ENCODE peak calls at places on chromosomes 12 and 14, in eight cellular contexts. P is hippocampal formation; V is stimulated activated naive CD8-positive, alpha-beta T cell treated with anti-CD3 and anti-CD28 coated beads, Interleukin-15, amount 100 ng/mL, for 72 hours; W is glutamatergic neuron; H is stimulated activated CD4-positive, alpha-beta T cell treated with anti-CD3 and anti-CD28 coated beads, TNF-alpha, amount 100 ng/mL, for 4 hours; S is posterior cingulate gyrus; Q is NCI-H2029 treated with DMSO at 0.1 percent for 48 hours; K is GM13976. X is an unnamed sample.

GRCh38 chr12:112112423-112113132 is 4.0 kb upstream of the NAA25 start:
- DNase-seq in S (no peak), Q (peak; percentile 37), P (no peak), W (no peak), K (no peak), V (no peak), H (no peak), X (no peak)

GRCh38 chr12:18462437-18462836 is 201.1 kb downstream of the PIK3C2G start:
- DNase-seq in W (no peak), H (no peak), Q (no peak), K (no peak), V (no peak), S (no peak), P (no peak), X (no peak)

GRCh38 chr14:58297412-58297761 is 968 bp upstream of the ARID4A start:
- DNase-seq in S (no peak), V (no peak), W (no peak), Q (no peak), K (no peak), P (no peak), H (no peak), X (no peak)

GRCh38 chr12:14156606-14157005 is 175.2 kb upstream of the GRIN2B start:
- DNase-seq in H (no peak), Q (no peak), V (no peak), K (no peak), W (no peak), S (no peak), P (no peak), X (no peak)

GRCh38 chr12:55034218-55034617 is 14.4 kb downstream of the NEUROD4 start:
- DNase-seq in W (peak; percentile 69), H (no peak), V (no peak), Q (no peak), P (peak; percentile 4), S (no peak), K (no peak), X (no peak)

GRCh38 chr14:50816419-50817047 is 14.4 kb downstream of the NIN start:
- DNase-seq in S (no peak), Q (no peak), V (no peak), W (no peak), K (no peak), P (no peak), H (no peak), X (no peak)

GRCh38 chr14:68449565-68450295 is 343.1 kb downstream of the ZFP36L1 start:
- DNase-seq in K (no peak), S (no peak), P (no peak), V (no peak), H (no peak), Q (no peak), W (peak; percentile 58), X (no peak)

GRCh38 chr12:57781801-57782200 is 786 bp upstream of the TSFM start:
- DNase-seq in H (no peak), S (no peak), W (no peak), Q (no peak), V (no peak), P (no peak), K (no peak), X (no peak)

GRCh38 chr14:51260225-51260624 is 20.2 kb downstream of the TMX1 start:
- DNase-seq in V (no peak), S (no peak), Q (no peak), H (no peak), P (no peak), W (no peak), K (no peak), X (no peak)

GRCh38 chr12:107385518-107385917 is 292.2 kb upstream of the CRY1 start:
- DNase-seq in K (no peak), H (no peak), P (no peak), S (no peak), Q (no peak), V (no peak), W (no peak), X (no peak)

GRCh38 chr14:52003324-52003723 is 14.0 kb downstream of the RTRAF start:
- DNase-seq in V (no peak), W (no peak), Q (no peak), H (no peak), S (no peak), K (no peak), P (no peak), X (no peak)

GRCh38 chr14:75718199-75718598 is 57.2 kb downstream of the TTLL5 start:
- DNase-seq in W (no peak), S (no peak), V (no peak), H (no peak), Q (no peak), P (no peak), K (no peak), X (no peak)

GRCh38 chr14:46197856-46198255 is 453.7 kb downstream of the RPL10L start:
- DNase-seq in Q (no peak), K (no peak), W (no peak), S (no peak), P (no peak), H (no peak), V (no peak), X (no peak)

GRCh38 chr12:126727656-126728055 is 1539.3 kb upstream of the TMEM132C start:
- DNase-seq in W (no peak), H (no peak), P (no peak), K (no peak), V (no peak), Q (no peak), S (no peak), X (no peak)

GRCh38 chr12:46456356-46457334 is 84.1 kb upstream of the SLC38A2 start:
- DNase-seq in Q (no peak), S (no peak), W (no peak), H (no peak), V (no peak), P (no peak), K (no peak), X (no peak)

GRCh38 chr12:28172434-28173030 is 17.7 kb upstream of the CCDC91 start:
- DNase-seq in K (no peak), H (no peak), Q (no peak), P (no peak), S (no peak), V (no peak), W (peak; percentile 27), X (no peak)

GRCh38 chr12:124841558-124841945 is 22.1 kb downstream of the SCARB1 start:
- DNase-seq in K (no peak), H (no peak), S (no peak), Q (no peak), V (no peak), P (no peak), W (no peak), X (no peak)

GRCh38 chr12:6250343-6250742 is 50.1 kb downstream of the CD9 start:
- DNase-seq in H (no peak), Q (no peak), P (no peak), S (no peak), W (peak; percentile 28), K (no peak), V (no peak), X (no peak)

GRCh38 chr14:86652512-86652911 is 1122.6 kb downstream of the FLRT2 start:
- DNase-seq in P (no peak), V (no peak), Q (no peak), W (no peak), K (no peak), S (no peak), H (no peak), X (no peak)

GRCh38 chr12:2258035-2258434 is 205.2 kb downstream of the CACNA1C start:
- DNase-seq in V (no peak), K (no peak), S (no peak), Q (no peak), H (no peak), W (no peak), P (no peak), X (no peak)

GRCh38 chr14:101074124-101075024 is 170.9 kb upstream of the RTL1 start:
- DNase-seq in Q (no peak), V (no peak), P (no peak), H (no peak), W (no peak), S (no peak), K (no peak), X (no peak)

GRCh38 chr14:69039287-69039628 is 60.2 kb upstream of the ACTN1 start:
- DNase-seq in S (no peak), Q (no peak), W (no peak), K (no peak), H (no peak), V (no peak), P (no peak), X (no peak)

GRCh38 chr12:132398386-132398991 is 69.1 kb upstream of the GALNT9 start:
- DNase-seq in P (no peak), Q (no peak), V (no peak), H (no peak), K (no peak), W (no peak), S (no peak), X (no peak)

GRCh38 chr14:103695331-103696026 is 19.8 kb downstream of the XRCC3 start:
- DNase-seq in K (no peak), V (no peak), P (no peak), H (no peak), W (no peak), Q (no peak), S (no peak), X (no peak)

GRCh38 chr12:51382173-51382572 is 9.0 kb downstream of the GALNT6 start:
- DNase-seq in Q (no peak), S (no peak), P (no peak), K (no peak), H (no peak), W (no peak), V (no peak), X (no peak)

GRCh38 chr14:93892923-93893549 is 34.1 kb upstream of the FAM181A start:
- DNase-seq in K (peak; percentile 82), H (peak; percentile 26), Q (no peak), V (peak; percentile 74), P (peak; percentile 27), W (peak; percentile 93), S (peak; percentile 82), X (peak; percentile 65)

GRCh38 chr14:52926994-52927393 is 23.9 kb downstream of the FERMT2 start:
- DNase-seq in Q (peak; percentile 95), W (no peak), P (no peak), V (no peak), S (no peak), H (no peak), K (no peak), X (no peak)

GRCh38 chr12:26369588-26369987 is 174.2 kb downstream of the SSPN start:
- DNase-seq in S (no peak), H (no peak), V (no peak), P (no peak), K (no peak), W (no peak), Q (no peak), X (peak; percentile 24)

GRCh38 chr14:50018236-50019210 is 97.8 kb downstream of the VCPKMT start:
- DNase-seq in H (no peak), Q (no peak), W (no peak), P (no peak), K (no peak), V (no peak), S (no peak), X (no peak)

GRCh38 chr12:75976913-75977312 is 54.7 kb downstream of the PHLDA1 start:
- DNase-seq in S (no peak), P (no peak), V (no peak), Q (no peak), K (no peak), H (no peak), W (no peak), X (no peak)

GRCh38 chr14:102501751-102502315 is 7.7 kb downstream of the ANKRD9 start:
- DNase-seq in W (no peak), H (no peak), Q (no peak), S (no peak), K (no peak), P (no peak), V (no peak), X (no peak)